ENCODE peak calls at places on chromosomes 13 and 19, in five cellular contexts. R is keratinocyte, V is endothelial cell of umbilical vein, U is mammary epithelial cell, T is neural progenitor cell. Q is an unnamed sample.
A peak's percentile ranks its signal among the peaks of the same experiment; 100 is the strongest.

GRCh38 chr19:48859711-48860572 is 8.5 kb downstream of the PLEKHA4 start:
- DNase-seq in R (no peak), V (no peak), U (no peak), T (peak; percentile 37), Q (no peak)

GRCh38 chr19:38025908-38026307 is 118.9 kb downstream of the SIPA1L3 start:
- DNase-seq in R (no peak), V (no peak), U (no peak), T (no peak), Q (no peak)

GRCh38 chr19:12782424-12783225 is 7.3 kb upstream of the HOOK2 start:
- DNase-seq in R (no peak), V (peak; percentile 96), U (peak; percentile 59), T (peak; percentile 67), Q (peak; percentile 54)

GRCh38 chr19:44003461-44004134 is 841 bp downstream of the ZNF230 start:
- DNase-seq in R (no peak), V (peak; percentile 6), U (peak; percentile 18), T (peak; percentile 33), Q (peak; percentile 19)

GRCh38 chr13:113651511-113652403 is 6.2 kb downstream of the ATP4B start:
- DNase-seq in R (no peak), V (no peak), U (no peak), T (no peak), Q (no peak)

GRCh38 chr19:19409235-19410030 is 4.0 kb downstream of the GATAD2A start:
- DNase-seq in R (no peak), V (no peak), U (peak; percentile 64), T (peak; percentile 19), Q (no peak)

GRCh38 chr13:44021422-44021821 is 141.7 kb downstream of the LACC1 start:
- DNase-seq in R (no peak), V (no peak), U (no peak), T (no peak), Q (no peak)

GRCh38 chr13:83221813-83222241 is 660.4 kb downstream of the SLITRK1 start:
- DNase-seq in R (peak; percentile 75), V (no peak), U (peak; percentile 92), T (no peak), Q (no peak)

GRCh38 chr19:45860359-45861259 is 2.3 kb downstream of the SYMPK start:
- DNase-seq in R (no peak), V (no peak), U (no peak), T (no peak), Q (no peak)

GRCh38 chr13:62512194-62513141 is 1096.8 kb upstream of the PCDH20 start:
- DNase-seq in R (no peak), V (peak; percentile 9), U (no peak), T (peak; percentile 69), Q (peak; percentile 70)

DNA sequence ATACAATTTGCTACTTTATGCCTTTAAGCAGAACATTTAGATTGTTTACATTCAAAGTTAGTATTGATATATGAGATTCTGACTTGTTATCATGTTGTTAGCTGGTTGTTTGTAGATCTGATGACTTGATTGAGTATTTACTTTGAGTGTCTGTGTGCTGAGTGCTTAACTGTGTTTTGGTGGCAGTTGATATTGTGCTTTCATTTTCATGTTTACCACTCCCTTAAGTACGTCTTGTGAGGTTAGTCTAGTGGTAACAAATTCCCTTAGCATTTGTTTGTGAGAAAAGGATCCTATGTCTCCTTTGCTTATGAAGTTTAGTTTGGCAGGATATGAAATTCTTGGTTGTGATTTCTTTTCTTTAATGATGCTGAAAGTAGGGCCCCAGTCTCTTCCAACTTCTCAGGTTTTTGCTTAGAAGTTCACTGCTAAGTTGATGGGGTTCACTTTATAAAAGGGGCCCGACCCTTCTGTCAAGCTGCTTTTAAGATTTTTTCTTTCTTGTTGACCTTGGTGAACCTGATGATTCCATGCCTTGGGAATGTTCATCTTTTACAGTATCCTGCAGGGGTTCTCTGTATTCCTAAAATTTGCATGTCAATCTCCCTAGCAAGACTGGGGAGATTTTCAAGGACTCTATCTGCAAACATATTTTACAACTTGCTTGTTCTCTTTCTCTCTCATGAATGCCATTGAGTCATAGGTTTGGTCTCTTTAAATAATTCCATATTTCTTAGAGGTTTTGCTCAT is 1095.4 kb upstream of the PCDH20 start:
- DNase-seq in R (no peak), V (no peak), U (no peak), T (no peak), Q (no peak)
- H3K4me3 ChIP-seq in R (no peak overlapping the region), V (no peak overlapping the region), U (no peak overlapping the region), T (no peak overlapping the region), Q (no peak overlapping the region)

GRCh38 chr19:30091456-30091855 is 149.4 kb downstream of the URI1 start:
- DNase-seq in R (no peak), V (no peak), U (no peak), T (no peak), Q (no peak)
- H4K20me1 ChIP-seq in R (no peaks in the 10 kb centered on the region), V (no peaks in the 10 kb centered on the region), U (no peaks in the 10 kb centered on the region), T (no peaks in the 10 kb centered on the region), Q (no peaks in the 10 kb centered on the region)

GRCh38 chr13:59979589-59979988 is 184.1 kb downstream of the DIAPH3 start:
- DNase-seq in R (no peak), V (no peak), U (no peak), T (no peak), Q (no peak)

GRCh38 chr13:59970847-59971246 is 192.9 kb downstream of the DIAPH3 start:
- DNase-seq in R (no peak), V (no peak), U (no peak), T (no peak), Q (no peak)

GRCh38 chr13:59978862-59979261 is 184.9 kb downstream of the DIAPH3 start:
- DNase-seq in R (no peak), V (no peak), U (no peak), T (no peak), Q (no peak)

GRCh38 chr13:59976856-59977255 is 186.9 kb downstream of the DIAPH3 start:
- DNase-seq in R (no peak), V (no peak), U (no peak), T (no peak), Q (no peak)

GRCh38 chr13:59975807-59976445 is 187.8 kb downstream of the DIAPH3 start:
- DNase-seq in R (no peak), V (no peak), U (no peak), T (no peak), Q (no peak)
- H3K4me2 ChIP-seq in R (no peak overlapping the region), V (no peak overlapping the region), U (no peak overlapping the region), T (no peak overlapping the region), Q (no peak overlapping the region)

DNA sequence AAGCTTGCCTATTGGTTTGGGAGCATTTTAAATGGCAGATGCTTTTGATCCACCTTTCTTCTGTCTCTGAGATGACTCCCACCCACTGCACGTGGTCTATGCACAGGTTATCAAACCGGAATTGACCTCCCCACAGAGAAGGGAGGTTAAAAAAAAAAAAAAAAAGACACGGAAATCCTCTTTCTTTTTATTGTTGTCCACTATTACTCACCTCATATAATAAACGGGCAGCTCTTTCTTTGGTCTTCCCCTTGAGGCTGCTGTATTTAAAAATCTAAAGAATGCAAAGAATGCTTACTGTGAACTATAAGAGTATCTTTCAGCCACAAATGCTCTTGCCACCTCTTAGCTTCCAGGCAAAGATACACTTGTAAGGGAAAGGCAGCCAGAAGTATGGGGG is 329.7 kb downstream of the NDFIP2 start:
- DNase-seq in R (peak; percentile 1), V (peak; percentile 70), U (peak; percentile 22), T (peak; percentile 29), Q (no peak)
- H3K4me3 ChIP-seq in R (no peak overlapping the region), V (no peak overlapping the region), U (no peak overlapping the region), T (no peak overlapping the region), Q (no peak overlapping the region)

DNA sequence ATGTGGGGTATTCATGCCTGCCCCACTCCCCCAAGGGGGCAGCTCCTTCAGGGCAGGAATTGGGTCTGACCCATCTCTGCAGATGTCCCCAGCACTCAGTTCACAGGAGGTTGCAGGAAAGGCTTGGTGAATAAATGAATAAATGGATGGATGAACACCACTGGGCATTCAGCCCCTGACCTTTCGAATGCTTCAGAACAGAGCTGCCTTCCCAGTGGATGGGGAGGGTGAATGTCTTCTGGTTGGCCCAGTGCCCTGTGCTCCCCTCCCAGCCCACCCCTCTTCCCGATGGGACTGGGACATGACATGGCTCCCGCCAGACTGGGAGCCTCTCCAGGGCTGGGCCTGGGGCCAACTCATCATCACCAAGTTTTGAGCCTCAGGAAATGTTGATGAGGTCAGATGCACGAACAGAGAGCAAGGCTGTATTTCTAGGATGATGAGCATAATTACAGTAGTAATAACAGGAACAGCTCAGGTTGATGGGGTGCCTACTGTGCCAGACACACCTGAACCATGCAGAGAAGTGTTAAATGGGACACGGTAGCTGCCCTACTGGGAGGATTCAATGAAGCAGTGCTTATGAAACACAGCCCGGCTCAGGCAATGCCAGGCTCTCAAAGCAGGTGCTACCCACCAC is 25.7 kb downstream of the VRK3 start:
- DNase-seq in R (no peak), V (no peak), U (no peak), T (no peak), Q (no peak)
- H4K20me1 ChIP-seq in R (peaks cover 24% of the 10 kb centered on the region), V (no peaks in the 10 kb centered on the region), U (no peaks in the 10 kb centered on the region), T (no peaks in the 10 kb centered on the region), Q (no peaks in the 10 kb centered on the region)

GRCh38 chr19:35139618-35139943 is 957 bp downstream of the FXYD1 start:
- DNase-seq in R (no peak), V (no peak), U (no peak), T (no peak), Q (no peak)
- H3K4me2 ChIP-seq in R (no peak overlapping the region), V (no peak overlapping the region), U (no peak overlapping the region), T (no peak overlapping the region), Q (no peak overlapping the region)

DNA sequence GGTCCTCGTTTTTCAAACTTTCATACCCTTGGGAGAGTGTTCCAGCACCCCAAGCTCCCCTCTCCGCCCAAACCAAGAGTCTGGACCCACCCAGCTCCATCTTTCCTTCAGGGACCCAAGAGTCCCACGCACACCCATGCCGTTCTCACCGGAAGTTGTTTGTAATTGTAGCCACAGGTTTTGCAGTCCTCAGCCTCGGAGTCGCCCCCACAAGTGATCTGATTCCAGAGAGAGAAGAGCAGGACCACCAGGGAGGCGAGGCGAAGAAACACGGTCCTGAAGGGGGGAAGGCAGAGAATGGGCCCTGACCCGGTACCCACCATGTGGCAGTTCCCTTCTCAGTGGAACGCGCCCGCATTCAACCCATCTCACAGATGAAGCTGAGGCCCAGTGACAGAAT is 3.4 kb upstream of the LENG1 start:
- DNase-seq in R (no peak), V (no peak), U (no peak), T (no peak), Q (no peak)
- H3K4me3 ChIP-seq in R (peak overlapping the region; percentile 39), V (no peak overlapping the region), U (no peak overlapping the region), T (no peak overlapping the region), Q (no peak overlapping the region)

DNA sequence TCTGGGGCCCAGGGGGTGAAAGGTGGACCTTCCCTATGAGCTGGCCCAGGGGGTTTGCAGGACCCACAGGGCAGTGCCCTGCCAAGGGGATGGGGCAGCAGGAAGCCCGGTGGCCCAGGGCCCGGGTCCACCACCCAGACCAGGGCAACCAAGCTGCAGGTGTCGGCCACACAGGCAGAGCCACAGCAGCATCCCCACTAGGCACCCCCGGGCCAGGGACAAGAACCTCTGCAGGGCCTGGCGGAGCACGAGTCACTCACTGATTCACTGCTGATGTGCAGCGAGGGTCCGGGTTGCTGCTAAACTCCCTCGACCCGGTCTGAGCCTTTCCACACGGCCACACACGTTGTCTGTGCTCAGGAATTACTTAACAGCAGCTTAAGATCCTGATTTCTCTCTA is 8.8 kb downstream of the FZR1 start:
- DNase-seq in R (no peak), V (no peak), U (no peak), T (no peak), Q (no peak)
- H4K20me1 ChIP-seq in R (peaks cover 53% of the 10 kb centered on the region), V (no peaks in the 10 kb centered on the region), U (peaks cover 5% of the 10 kb centered on the region), T (peaks cover 100% of the 10 kb centered on the region), Q (no peaks in the 10 kb centered on the region)

DNA sequence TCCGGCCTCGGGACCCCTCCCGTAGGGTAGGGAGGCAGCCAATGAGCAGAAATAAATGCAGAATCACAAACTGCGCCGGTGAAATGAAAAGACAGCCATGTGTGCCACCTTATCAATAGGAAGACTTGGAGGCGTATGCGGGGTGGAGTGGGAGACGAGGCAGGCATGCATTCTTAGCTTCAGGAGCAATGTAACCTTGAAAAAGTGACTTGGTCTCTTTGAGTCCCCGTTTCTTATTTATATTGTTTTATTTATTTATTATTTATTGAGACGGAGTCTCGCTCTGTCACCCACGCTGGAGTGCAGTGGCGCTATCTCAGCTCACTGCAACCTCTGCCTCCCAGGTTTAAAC is 16.0 kb downstream of the SSC5D start:
- DNase-seq in R (no peak), V (no peak), U (no peak), T (no peak), Q (no peak)
- H3K4me2 ChIP-seq in R (peak overlapping the region; percentile 71), V (no peak overlapping the region), U (peak overlapping the region; percentile 89), T (no peak overlapping the region), Q (peak overlapping the region; percentile 57)

Q was measured in OCI-LY7.